ENCODE peak calls at places on chromosomes 3 and 15, in four cellular contexts. One of them, this sample, is unnamed.

GRCh38 chr15:46386356-46386755 is 751.5 kb downstream of the SQOR start:
- DNase-seq in neural progenitor cell: no peak
- DNase-seq in hepatocyte: no peak
- DNase-seq in HCT116: no peak
- DNase-seq in this sample: no peak

GRCh38 chr3:196947136-196947859 is 5.0 kb upstream of the NCBP2 start:
- DNase-seq in hepatocyte: no peak
- DNase-seq in HCT116: no peak
- DNase-seq in neural progenitor cell: no peak
- DNase-seq in this sample: no peak

GRCh38 chr3:58188173-58188564 is 22.6 kb downstream of the DNASE1L3 start:
- DNase-seq in hepatocyte: no peak
- DNase-seq in neural progenitor cell: no peak
- DNase-seq in HCT116: no peak
- DNase-seq in this sample: no peak

GRCh38 chr3:21613372-21614070 is 137.5 kb downstream of the ZNF385D start:
- DNase-seq in neural progenitor cell: no peak
- DNase-seq in HCT116: no peak
- DNase-seq in hepatocyte: no peak
- DNase-seq in this sample: no peak

GRCh38 chr3:147398841-147399534 is 7.4 kb downstream of the ZIC4 start:
- DNase-seq in hepatocyte: no peak
- DNase-seq in neural progenitor cell: no peak
- DNase-seq in HCT116: peak
- DNase-seq in this sample: no peak

GRCh38 chr3:43790060-43790459 is 99.3 kb downstream of the ABHD5 start:
- DNase-seq in neural progenitor cell: no peak
- DNase-seq in HCT116: no peak
- DNase-seq in hepatocyte: no peak
- DNase-seq in this sample: no peak

GRCh38 chr3:120855665-120856437 is 52.2 kb upstream of the STXBP5L start:
- DNase-seq in HCT116: no peak
- DNase-seq in neural progenitor cell: no peak
- DNase-seq in hepatocyte: peak
- DNase-seq in this sample: peak

GRCh38 chr3:194069421-194070219 is 66.3 kb upstream of the HES1 start:
- DNase-seq in HCT116: no peak
- DNase-seq in neural progenitor cell: no peak
- DNase-seq in hepatocyte: no peak
- DNase-seq in this sample: peak

GRCh38 chr3:141379250-141379872 is 11.1 kb downstream of the ZBTB38 start:
- DNase-seq in neural progenitor cell: no peak
- DNase-seq in hepatocyte: no peak
- DNase-seq in HCT116: no peak
- DNase-seq in this sample: no peak

GRCh38 chr3:187974857-187975257 is 179.1 kb upstream of the LPP start:
- DNase-seq in hepatocyte: no peak
- DNase-seq in HCT116: no peak
- DNase-seq in neural progenitor cell: no peak
- DNase-seq in this sample: no peak

GRCh38 chr3:179450321-179450720 is 949 bp downstream of the GNB4 start:
- DNase-seq in hepatocyte: no peak
- DNase-seq in neural progenitor cell: peak
- DNase-seq in HCT116: no peak
- DNase-seq in this sample: peak

GRCh38 chr15:69554321-69554961 is 101.8 kb downstream of the RPLP1 start:
- DNase-seq in HCT116: no peak
- DNase-seq in neural progenitor cell: no peak
- DNase-seq in hepatocyte: peak
- DNase-seq in this sample: no peak

GRCh38 chr3:90011996-90012395 is 904.6 kb downstream of the EPHA3 start:
- DNase-seq in HCT116: no peak
- DNase-seq in hepatocyte: no peak
- DNase-seq in neural progenitor cell: no peak
- DNase-seq in this sample: no peak

GRCh38 chr15:64460737-64461576 is 579 bp downstream of the ZNF609 start:
- DNase-seq in neural progenitor cell: peak
- DNase-seq in hepatocyte: peak
- DNase-seq in HCT116: peak
- DNase-seq in this sample: peak

GRCh38 chr15:41512512-41513281 is 930 bp downstream of the LTK start:
- DNase-seq in hepatocyte: no peak
- DNase-seq in HCT116: no peak
- DNase-seq in neural progenitor cell: peak
- DNase-seq in this sample: no peak

GRCh38 chr15:27398631-27399030 is 427.6 kb downstream of the GABRG3 start:
- DNase-seq in HCT116: no peak
- DNase-seq in hepatocyte: no peak
- DNase-seq in neural progenitor cell: no peak
- DNase-seq in this sample: no peak

GRCh38 chr3:159928692-159929091 is 59.9 kb upstream of the IL12A start:
- DNase-seq in HCT116: no peak
- DNase-seq in hepatocyte: no peak
- DNase-seq in neural progenitor cell: no peak
- DNase-seq in this sample: peak

GRCh38 chr3:13379191-13379830 is 40.8 kb downstream of the NUP210 start:
- DNase-seq in HCT116: no peak
- DNase-seq in neural progenitor cell: no peak
- DNase-seq in hepatocyte: peak
- DNase-seq in this sample: peak

GRCh38 chr3:178044320-178044719 is 491.9 kb upstream of the KCNMB2 start:
- DNase-seq in neural progenitor cell: no peak
- DNase-seq in hepatocyte: no peak
- DNase-seq in HCT116: no peak
- DNase-seq in this sample: no peak

GRCh38 chr15:70525551-70525950 is 237.8 kb downstream of the UACA start:
- DNase-seq in HCT116: no peak
- DNase-seq in neural progenitor cell: no peak
- DNase-seq in hepatocyte: no peak
- DNase-seq in this sample: no peak

GRCh38 chr3:177150218-177150916 is 46.9 kb downstream of the TBL1XR1 start:
- DNase-seq in neural progenitor cell: no peak
- DNase-seq in hepatocyte: no peak
- DNase-seq in HCT116: no peak
- DNase-seq in this sample: no peak

GRCh38 chr3:124845406-124845805 is 41.8 kb downstream of the ITGB5 start:
- DNase-seq in neural progenitor cell: no peak
- DNase-seq in HCT116: no peak
- DNase-seq in hepatocyte: peak
- DNase-seq in this sample: peak

GRCh38 chr3:97981886-97982285 is 9.7 kb upstream of the RIOX2 start:
- DNase-seq in hepatocyte: no peak
- DNase-seq in HCT116: no peak
- DNase-seq in neural progenitor cell: no peak
- DNase-seq in this sample: peak

GRCh38 chr15:96474274-96474673 is 143.8 kb downstream of the NR2F2 start:
- DNase-seq in hepatocyte: no peak
- DNase-seq in neural progenitor cell: no peak
- DNase-seq in HCT116: no peak
- DNase-seq in this sample: no peak

GRCh38 chr3:173552526-173552925 is 155.0 kb downstream of the NLGN1 start:
- DNase-seq in neural progenitor cell: no peak
- DNase-seq in hepatocyte: no peak
- DNase-seq in HCT116: no peak
- DNase-seq in this sample: peak

GRCh38 chr3:123424999-123425386 is 23.9 kb downstream of the ADCY5 start:
- DNase-seq in hepatocyte: no peak
- DNase-seq in neural progenitor cell: no peak
- DNase-seq in HCT116: no peak
- DNase-seq in this sample: no peak

GRCh38 chr3:138939563-138940241 is 7.2 kb downstream of the FOXL2 start:
- DNase-seq in HCT116: no peak
- DNase-seq in neural progenitor cell: peak
- DNase-seq in hepatocyte: no peak
- DNase-seq in this sample: no peak

GRCh38 chr15:62739507-62739906 is 303.0 kb upstream of the TPM1 start:
- DNase-seq in hepatocyte: no peak
- DNase-seq in neural progenitor cell: no peak
- DNase-seq in HCT116: no peak
- DNase-seq in this sample: peak

GRCh38 chr15:59221479-59221878 is 14.8 kb downstream of the LDHAL6B start:
- DNase-seq in hepatocyte: no peak
- DNase-seq in neural progenitor cell: no peak
- DNase-seq in HCT116: no peak
- DNase-seq in this sample: no peak

GRCh38 chr3:13073042-13073906 is at the start of gene IQSEC1:
- DNase-seq in neural progenitor cell: peak
- DNase-seq in hepatocyte: peak
- DNase-seq in HCT116: no peak
- DNase-seq in this sample: peak

GRCh38 chr15:90232941-90233700 is 620 bp downstream of the CIB1 start:
- DNase-seq in hepatocyte: peak
- DNase-seq in HCT116: no peak
- DNase-seq in neural progenitor cell: peak
- DNase-seq in this sample: peak

GRCh38 chr3:189233225-189233858 is 61.6 kb downstream of the TPRG1 start:
- DNase-seq in HCT116: peak
- DNase-seq in neural progenitor cell: peak
- DNase-seq in hepatocyte: peak
- DNase-seq in this sample: peak

GRCh38 chr3:169430687-169431404 is 232.7 kb downstream of the MECOM start:
- DNase-seq in HCT116: no peak
- DNase-seq in hepatocyte: peak
- DNase-seq in neural progenitor cell: no peak
- DNase-seq in this sample: peak

GRCh38 chr15:63752075-63752684 is 81.6 kb downstream of the HERC1 start:
- DNase-seq in hepatocyte: peak
- DNase-seq in neural progenitor cell: peak
- DNase-seq in HCT116: peak
- DNase-seq in this sample: peak

GRCh38 chr3:99845335-99845734 is 27.7 kb downstream of the CMSS1 start:
- DNase-seq in neural progenitor cell: no peak
- DNase-seq in HCT116: no peak
- DNase-seq in hepatocyte: no peak
- DNase-seq in this sample: no peak

GRCh38 chr15:67947254-67948039 is 106.7 kb upstream of the PIAS1 start:
- DNase-seq in HCT116: no peak
- DNase-seq in neural progenitor cell: no peak
- DNase-seq in hepatocyte: peak
- DNase-seq in this sample: no peak
- H3K4me3 ChIP-seq in HCT116: no peak
- H3K4me3 ChIP-seq in neural progenitor cell: no peak
- H3K4me3 ChIP-seq in hepatocyte: no peak
- H3K4me3 ChIP-seq in this sample: no peak

DNA sequence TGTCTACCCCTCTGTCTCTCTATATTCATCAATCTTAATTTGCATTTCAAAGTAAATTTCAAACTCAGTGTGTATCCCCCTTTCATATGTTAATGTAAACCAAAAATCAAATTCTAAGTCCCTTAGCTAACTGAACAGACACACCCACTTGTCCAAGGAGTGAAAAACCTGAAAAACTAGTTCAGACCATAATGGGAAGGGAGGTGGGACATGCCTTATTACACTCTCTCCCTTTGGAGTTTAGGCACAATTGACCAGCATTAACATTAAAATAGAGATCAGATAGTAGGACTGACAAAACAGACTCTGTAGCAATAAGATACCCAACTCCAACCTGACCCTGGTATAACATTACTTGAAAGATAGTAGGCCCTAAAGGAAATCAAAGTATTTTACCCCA is 247.7 kb upstream of the GADL1 start:
- DNase-seq in neural progenitor cell: no peak
- DNase-seq in hepatocyte: no peak
- DNase-seq in HCT116: no peak
- DNase-seq in this sample: no peak
- H3K4me2 ChIP-seq in neural progenitor cell: no peak
- H3K4me2 ChIP-seq in hepatocyte: no peak
- H3K4me2 ChIP-seq in HCT116: no peak
- H3K4me2 ChIP-seq in this sample: no peak

GRCh38 chr3:27717200-27717852 is 4.8 kb downstream of the EOMES start:
- DNase-seq in neural progenitor cell: no peak
- DNase-seq in HCT116: no peak
- DNase-seq in hepatocyte: no peak
- DNase-seq in this sample: no peak
- TF ChIP-seq EZH2 in neural progenitor cell: no peak
- TF ChIP-seq EZH2 in HCT116: no peak
- TF ChIP-seq EZH2 in hepatocyte: no peak
- TF ChIP-seq EZH2 in this sample: peak

GRCh38 chr15:75620043-75620775 is 5.3 kb downstream of the SNUPN start:
- DNase-seq in HCT116: no peak
- DNase-seq in neural progenitor cell: no peak
- DNase-seq in hepatocyte: peak
- DNase-seq in this sample: peak
- H3K4me3 ChIP-seq in HCT116: no peak
- H3K4me3 ChIP-seq in neural progenitor cell: no peak
- H3K4me3 ChIP-seq in hepatocyte: no peak
- H3K4me3 ChIP-seq in this sample: peak

GRCh38 chr3:23238156-23238555 is 35.0 kb downstream of the UBE2E2 start:
- DNase-seq in HCT116: no peak
- DNase-seq in hepatocyte: no peak
- DNase-seq in neural progenitor cell: no peak
- DNase-seq in this sample: no peak
- H3K4me2 ChIP-seq in HCT116: no peak
- H3K4me2 ChIP-seq in hepatocyte: no peak
- H3K4me2 ChIP-seq in neural progenitor cell: no peak
- H3K4me2 ChIP-seq in this sample: no peak

GRCh38 chr3:184603156-184604030 is 41.8 kb downstream of the EPHB3 start:
- DNase-seq in hepatocyte: no peak
- DNase-seq in HCT116: no peak
- DNase-seq in neural progenitor cell: peak
- DNase-seq in this sample: no peak
- TF ChIP-seq EZH2 in hepatocyte: peak
- TF ChIP-seq EZH2 in HCT116: no peak
- TF ChIP-seq EZH2 in neural progenitor cell: no peak
- TF ChIP-seq EZH2 in this sample: peak

GRCh38 chr3:113270786-113271185 is 59.4 kb downstream of the BOC start:
- DNase-seq in hepatocyte: no peak
- DNase-seq in HCT116: no peak
- DNase-seq in neural progenitor cell: no peak
- DNase-seq in this sample: no peak

GRCh38 chr3:113268917-113269316 is 57.6 kb downstream of the BOC start:
- DNase-seq in hepatocyte: no peak
- DNase-seq in HCT116: no peak
- DNase-seq in neural progenitor cell: no peak
- DNase-seq in this sample: no peak

GRCh38 chr3:113271189-113271588 is 59.8 kb downstream of the BOC start:
- DNase-seq in neural progenitor cell: no peak
- DNase-seq in hepatocyte: no peak
- DNase-seq in HCT116: no peak
- DNase-seq in this sample: no peak

GRCh38 chr3:113269661-113270060 is 58.3 kb downstream of the BOC start:
- DNase-seq in hepatocyte: no peak
- DNase-seq in HCT116: no peak
- DNase-seq in neural progenitor cell: no peak
- DNase-seq in this sample: no peak

GRCh38 chr3:113270096-113270495 is 58.7 kb downstream of the BOC start:
- DNase-seq in hepatocyte: no peak
- DNase-seq in HCT116: no peak
- DNase-seq in neural progenitor cell: no peak
- DNase-seq in this sample: no peak
- H3K4me3 ChIP-seq in hepatocyte: no peak
- H3K4me3 ChIP-seq in HCT116: no peak
- H3K4me3 ChIP-seq in neural progenitor cell: no peak
- H3K4me3 ChIP-seq in this sample: no peak

This sample was measured in fibroblast of lung.